ENCODE peak calls at places on chromosomes 7 and 10, in nine cellular contexts. J is AG04449, M is cardiac fibroblast, E is ovary, G is brain microvascular endothelial cell, Y is astrocyte of the cerebellum, R is epithelial cell of esophagus, H is A549, K is thyroid gland. D is an unnamed sample.

GRCh38 chr10:106672517-106673175 is 491.9 kb downstream of the SORCS1 start:
- DNase-seq in J (no peak), M (peak; percentile 2), E (no peak), G (no peak), Y (no peak), R (no peak), H (no peak), K (no peak), D (no peak)

GRCh38 chr10:58318346-58318745 is 16.5 kb upstream of the UBE2D1 start:
- DNase-seq in J (no peak), M (no peak), E (no peak), G (no peak), Y (peak; percentile 9), R (no peak), H (no peak), K (no peak), D (no peak)

GRCh38 chr7:76272872-76273271 is 29.6 kb upstream of the HSPB1 start:
- DNase-seq in J (no peak), M (no peak), E (no peak), G (no peak), Y (no peak), R (no peak), H (no peak), K (no peak), D (no peak)

GRCh38 chr7:77657427-77658331 is 38.6 kb upstream of the RSBN1L start:
- DNase-seq in J (peak; percentile 16), M (peak; percentile 47), E (no peak), G (no peak), Y (peak; percentile 49), R (peak; percentile 53), H (peak; percentile 46), K (no peak), D (no peak)

GRCh38 chr7:90629306-90629918 is 33.3 kb downstream of the CDK14 start:
- DNase-seq in J (no peak), M (peak; percentile 77), E (no peak), G (peak; percentile 61), Y (no peak), R (peak; percentile 72), H (peak; percentile 43), K (no peak), D (no peak)

GRCh38 chr10:120262857-120263547 is 194.0 kb upstream of the PLPP4 start:
- DNase-seq in J (no peak), M (peak; percentile 1), E (no peak), G (no peak), Y (no peak), R (peak; percentile 24), H (no peak), K (no peak), D (peak; percentile 89)

GRCh38 chr10:88270871-88271713 is 312.0 kb downstream of the RNLS start:
- DNase-seq in J (no peak), M (peak; percentile 71), E (no peak), G (peak; percentile 83), Y (peak; percentile 81), R (peak; percentile 62), H (no peak), K (no peak), D (no peak)

GRCh38 chr7:19403691-19404090 is 258.5 kb upstream of the FERD3L start:
- DNase-seq in J (no peak), M (no peak), E (no peak), G (no peak), Y (no peak), R (no peak), H (no peak), K (no peak), D (no peak)

GRCh38 chr10:31059323-31059722 is 27.7 kb upstream of the ZNF438 start:
- DNase-seq in J (no peak), M (no peak), E (no peak), G (no peak), Y (no peak), R (peak; percentile 52), H (no peak), K (no peak), D (no peak)

GRCh38 chr7:45066409-45066808 is 22.4 kb downstream of the NACAD start:
- DNase-seq in J (no peak), M (no peak), E (no peak), G (no peak), Y (no peak), R (no peak), H (no peak), K (no peak), D (no peak)

GRCh38 chr10:78170026-78170475 is 136.4 kb downstream of the RPS24 start:
- DNase-seq in J (no peak), M (peak; percentile 72), E (no peak), G (no peak), Y (no peak), R (peak; percentile 91), H (peak; percentile 12), K (no peak), D (no peak)

GRCh38 chr7:84248267-84248666 is 53.7 kb upstream of the SEMA3A start:
- DNase-seq in J (no peak), M (peak; percentile 52), E (no peak), G (no peak), Y (no peak), R (no peak), H (no peak), K (no peak), D (no peak)

GRCh38 chr10:17655567-17656146 is 11.7 kb downstream of the STAM start:
- DNase-seq in J (no peak), M (peak; percentile 36), E (no peak), G (peak; percentile 61), Y (no peak), R (no peak), H (no peak), K (no peak), D (no peak)

GRCh38 chr7:105285118-105285874 is 103.4 kb downstream of the SRPK2 start:
- DNase-seq in J (no peak), M (no peak), E (no peak), G (no peak), Y (no peak), R (no peak), H (no peak), K (no peak), D (no peak)

GRCh38 chr10:75542084-75542483 is 110.7 kb downstream of the LRMDA start:
- DNase-seq in J (no peak), M (no peak), E (no peak), G (no peak), Y (no peak), R (no peak), H (no peak), K (no peak), D (no peak)

GRCh38 chr7:47807126-47807525 is 141.1 kb downstream of the PKD1L1 start:
- DNase-seq in J (no peak), M (no peak), E (no peak), G (no peak), Y (no peak), R (no peak), H (no peak), K (no peak), D (no peak)
- H3K4me3 ChIP-seq in J (no peak overlapping the region), M (no peak overlapping the region), E (no peak overlapping the region), G (no peak overlapping the region), Y (no peak overlapping the region), R (no peak overlapping the region), H (no peak overlapping the region), K (no peak overlapping the region), D (no peak overlapping the region)

GRCh38 chr7:10708447-10708846 is 265.2 kb upstream of the PHF14 start:
- DNase-seq in J (no peak), M (no peak), E (no peak), G (no peak), Y (no peak), R (peak; percentile 49), H (peak; percentile 43), K (no peak), D (no peak)

GRCh38 chr7:10706875-10707493 is 266.7 kb upstream of the PHF14 start:
- DNase-seq in J (no peak), M (no peak), E (no peak), G (no peak), Y (no peak), R (no peak), H (no peak), K (no peak), D (no peak)

GRCh38 chr7:10704653-10705052 is 269.0 kb upstream of the PHF14 start:
- DNase-seq in J (no peak), M (no peak), E (no peak), G (no peak), Y (no peak), R (no peak), H (no peak), K (no peak), D (no peak)

GRCh38 chr7:10703981-10704380 is 269.7 kb upstream of the PHF14 start:
- DNase-seq in J (no peak), M (no peak), E (no peak), G (no peak), Y (no peak), R (peak; percentile 66), H (no peak), K (no peak), D (no peak)

GRCh38 chr7:10707519-10707918 is 266.2 kb upstream of the PHF14 start:
- DNase-seq in J (no peak), M (no peak), E (no peak), G (no peak), Y (no peak), R (no peak), H (no peak), K (no peak), D (no peak)
- TF ChIP-seq CTCF in J (no peak), M (no peak), E (no peak), G (no peak), Y (no peak), R (no peak), H (no peak), K (no peak), D (no peak)

GRCh38 chr7:22357311-22358175 is 589 bp upstream of the RAPGEF5 start:
- DNase-seq in J (no peak), M (peak; percentile 2), E (no peak), G (no peak), Y (peak; percentile 52), R (peak; percentile 99), H (peak; percentile 35), K (no peak), D (peak; percentile 91)

GRCh38 chr7:22355620-22356009 is 1.3 kb downstream of the RAPGEF5 start:
- DNase-seq in J (no peak), M (no peak), E (no peak), G (no peak), Y (no peak), R (no peak), H (no peak), K (no peak), D (no peak)

GRCh38 chr7:22356855-22357310 is at the start of gene RAPGEF5:
- DNase-seq in J (no peak), M (no peak), E (peak; percentile 17), G (no peak), Y (no peak), R (peak; percentile 81), H (no peak), K (peak; percentile 27), D (no peak)

GRCh38 chr7:22354462-22354861 is 2.5 kb downstream of the RAPGEF5 start:
- DNase-seq in J (no peak), M (no peak), E (no peak), G (no peak), Y (no peak), R (no peak), H (no peak), K (no peak), D (no peak)

GRCh38 chr7:22356010-22356854 is 722 bp downstream of the RAPGEF5 start:
- DNase-seq in J (no peak), M (no peak), E (peak; percentile 12), G (no peak), Y (no peak), R (peak; percentile 36), H (no peak), K (peak; percentile 16), D (no peak)
- H3K4me3 ChIP-seq in J (peak overlapping the region; percentile 1), M (no peak overlapping the region), E (peak overlapping the region; percentile 35), G (peak overlapping the region; percentile 17), Y (peak overlapping the region; percentile 30), R (peak overlapping the region; percentile 52), H (peak overlapping the region; percentile 52), K (no peak overlapping the region), D (peak overlapping the region; percentile 71)

GRCh38 chr10:60848126-60848525 is 69.8 kb downstream of the CDK1 start:
- DNase-seq in J (no peak), M (peak; percentile 69), E (peak; percentile 56), G (peak; percentile 53), Y (no peak), R (no peak), H (peak; percentile 33), K (peak; percentile 5), D (peak; percentile 47)
- TF ChIP-seq CTCF in J (no peak), M (no peak), E (no peak), G (peak; percentile 28), Y (no peak), R (no peak), H (no peak), K (no peak), D (peak; percentile 30)